ENCODE peak calls at places on chromosomes 6 and 20, in seven cellular contexts. W, F, K, S, R, Q and O are unnamed samples.

GRCh38 chr6:138104618-138105213 is 2.5 kb downstream of the PERP start:
- DNase-seq in Q (no peak), S (no peak), W (no peak), F (no peak), K (no peak), R (no peak), O (no peak)

GRCh38 chr20:33002087-33002808 is 2.0 kb downstream of the SUN5 start:
- DNase-seq in S (no peak), W (no peak), K (no peak), Q (no peak), F (peak; percentile 33), R (no peak), O (no peak)

GRCh38 chr6:141265748-141266647 is 866.7 kb upstream of the GJE1 start:
- DNase-seq in R (no peak), S (no peak), F (no peak), Q (no peak), K (peak; percentile 23), W (peak; percentile 7), O (no peak)

GRCh38 chr6:106377061-106377540 is 16.6 kb downstream of the CRYBG1 start:
- DNase-seq in K (peak; percentile 7), Q (no peak), R (no peak), S (no peak), F (no peak), W (no peak), O (no peak)

GRCh38 chr6:25787469-25787868 is 32.9 kb downstream of the SLC17A4 start:
- DNase-seq in F (no peak), W (no peak), S (no peak), R (no peak), K (no peak), Q (no peak), O (no peak)

GRCh38 chr6:121760640-121761213 is 325.3 kb downstream of the GJA1 start:
- DNase-seq in Q (no peak), S (no peak), R (no peak), W (no peak), F (no peak), K (no peak), O (no peak)

GRCh38 chr6:105424177-105424783 is 21.4 kb upstream of the PREP start:
- DNase-seq in W (peak; percentile 37), S (peak; percentile 58), R (no peak), F (no peak), K (peak; percentile 68), Q (no peak), O (peak; percentile 49)

GRCh38 chr6:112571486-112571885 is 224.4 kb downstream of the RFPL4B start:
- DNase-seq in S (no peak), Q (peak; percentile 35), F (no peak), R (peak; percentile 34), W (no peak), K (peak; percentile 81), O (no peak)

GRCh38 chr6:143581835-143582480 is 70.4 kb upstream of the FUCA2 start:
- DNase-seq in F (no peak), W (peak; percentile 42), K (peak; percentile 68), S (no peak), R (no peak), Q (no peak), O (no peak)

GRCh38 chr6:75934643-75935472 is 137.6 kb downstream of the IMPG1 start:
- DNase-seq in S (peak; percentile 87), R (peak; percentile 28), Q (no peak), K (peak; percentile 86), F (peak; percentile 50), W (peak; percentile 70), O (peak; percentile 28)

GRCh38 chr20:47311967-47312681 is 44.4 kb downstream of the ZMYND8 start:
- DNase-seq in K (no peak), F (no peak), Q (no peak), W (no peak), S (no peak), R (no peak), O (no peak)

GRCh38 chr6:79632580-79632979 is 1.5 kb downstream of the SH3BGRL2 start:
- DNase-seq in Q (no peak), S (no peak), F (no peak), K (no peak), R (no peak), W (peak; percentile 44), O (no peak)

GRCh38 chr6:135025175-135025574 is 29.4 kb downstream of the HBS1L start:
- DNase-seq in R (no peak), F (no peak), W (no peak), K (no peak), Q (no peak), S (no peak), O (no peak)

GRCh38 chr6:135022050-135022697 is 32.4 kb downstream of the HBS1L start:
- DNase-seq in R (no peak), K (no peak), Q (no peak), S (no peak), F (no peak), W (no peak), O (no peak)

GRCh38 chr6:135030056-135030473 is 24.6 kb downstream of the HBS1L start:
- DNase-seq in Q (no peak), K (no peak), F (no peak), S (no peak), R (no peak), W (no peak), O (peak; percentile 28)

GRCh38 chr6:135021310-135022049 is 33.1 kb downstream of the HBS1L start:
- DNase-seq in W (no peak), R (no peak), S (no peak), K (no peak), F (no peak), Q (no peak), O (no peak)

DNA sequence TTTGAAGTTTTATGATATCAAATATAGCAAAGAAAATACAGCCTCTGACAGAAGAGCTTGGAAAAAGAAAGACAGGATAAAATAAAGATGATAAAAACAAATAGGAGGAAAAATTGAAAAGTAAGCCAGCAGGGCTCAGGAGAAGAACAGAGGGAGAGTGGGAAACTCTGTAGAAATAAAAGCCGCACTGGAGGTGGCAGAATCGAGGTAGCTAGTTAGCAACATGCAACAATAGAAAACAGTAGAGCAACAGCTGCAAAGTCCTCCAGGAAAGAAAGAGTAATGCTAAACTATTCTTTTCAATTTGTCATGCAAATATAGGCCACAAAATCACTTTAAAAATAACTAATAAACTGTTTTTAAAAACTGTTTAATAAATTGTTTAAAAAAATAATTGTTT is 28.8 kb downstream of the HBS1L start:
- DNase-seq in K (no peak), Q (no peak), W (no peak), R (no peak), S (no peak), F (no peak), O (no peak)
- H3K4me1 ChIP-seq in K (no peaks in the 10 kb centered on the region), Q (no peaks in the 10 kb centered on the region), W (no peaks in the 10 kb centered on the region), R (no peaks in the 10 kb centered on the region), S (no peaks in the 10 kb centered on the region), F (no peaks in the 10 kb centered on the region), O (peaks cover 45% of the 10 kb centered on the region)

GRCh38 chr6:39084506-39084905 is 30.5 kb downstream of the SAYSD1 start:
- DNase-seq in F (no peak), R (peak; percentile 47), W (no peak), K (no peak), S (no peak), Q (no peak), O (no peak)
- H3K27ac ChIP-seq in F (no peak overlapping the region), R (no peak overlapping the region), W (no peak overlapping the region), K (no peak overlapping the region), S (no peak overlapping the region), Q (no peak overlapping the region), O (no peak overlapping the region)

DNA sequence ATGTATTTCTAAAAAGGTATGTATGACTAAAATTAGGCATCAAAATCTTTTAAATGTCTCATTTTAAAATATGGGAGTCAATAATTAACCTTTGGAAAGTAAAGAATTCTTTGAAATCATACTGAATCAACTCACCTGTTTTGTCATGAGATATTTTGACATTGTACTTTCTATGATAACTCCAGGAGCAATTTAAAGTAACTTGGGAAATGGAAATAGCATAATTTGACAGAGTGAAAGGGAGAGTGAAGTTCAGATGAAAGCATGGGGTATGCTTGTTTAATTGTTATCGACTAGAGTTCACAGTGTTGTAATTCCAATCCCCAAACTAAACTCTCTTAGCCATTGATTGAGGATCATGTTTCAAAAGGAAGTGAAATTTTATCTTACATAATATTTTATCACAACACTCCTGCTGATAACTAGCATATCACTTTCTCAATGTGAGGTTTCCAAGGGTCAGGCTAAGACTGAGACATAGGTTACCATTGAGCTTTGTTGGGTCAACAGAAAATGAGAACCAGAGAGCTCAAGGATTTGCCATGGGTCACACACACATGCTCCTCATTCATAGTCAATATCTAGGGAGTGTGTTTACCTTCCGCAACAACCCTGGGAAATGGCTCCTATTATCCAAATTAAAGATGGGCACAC is 2.3 kb downstream of the GSTA1 start:
- DNase-seq in Q (no peak), K (no peak), F (no peak), W (peak; percentile 44), S (no peak), R (no peak), O (no peak)
- H3K4me3 ChIP-seq in Q (no peak overlapping the region), K (no peak overlapping the region), F (no peak overlapping the region), W (no peak overlapping the region), S (no peak overlapping the region), R (no peak overlapping the region), O (no peak overlapping the region)

DNA sequence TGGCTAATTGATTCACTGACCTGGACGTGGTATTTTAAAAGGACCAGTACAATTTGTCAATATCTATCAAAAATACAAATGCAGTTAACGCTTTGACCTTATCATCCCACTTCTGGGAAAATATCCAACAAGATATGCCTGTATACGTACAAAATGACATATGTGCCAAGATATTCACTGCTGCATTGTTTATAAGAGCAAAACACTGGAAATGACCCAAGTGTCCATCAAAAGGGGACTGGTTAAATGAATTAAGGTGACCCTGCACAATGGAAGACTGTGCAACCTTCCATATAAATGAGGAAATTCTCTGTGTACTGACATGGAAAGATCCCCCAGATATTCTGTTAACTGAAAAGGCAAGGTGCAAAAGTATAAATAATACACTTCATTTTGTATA is 13.9 kb downstream of the TRAM2 start:
- DNase-seq in F (no peak), R (no peak), K (peak; percentile 69), Q (no peak), W (no peak), S (no peak), O (no peak)
- H3K4me1 ChIP-seq in F (no peaks in the 10 kb centered on the region), R (peaks cover 26% of the 10 kb centered on the region), K (peaks cover 47% of the 10 kb centered on the region), Q (peaks cover 14% of the 10 kb centered on the region), W (peaks cover 81% of the 10 kb centered on the region), S (peaks cover 8% of the 10 kb centered on the region), O (peaks cover 12% of the 10 kb centered on the region)

DNA sequence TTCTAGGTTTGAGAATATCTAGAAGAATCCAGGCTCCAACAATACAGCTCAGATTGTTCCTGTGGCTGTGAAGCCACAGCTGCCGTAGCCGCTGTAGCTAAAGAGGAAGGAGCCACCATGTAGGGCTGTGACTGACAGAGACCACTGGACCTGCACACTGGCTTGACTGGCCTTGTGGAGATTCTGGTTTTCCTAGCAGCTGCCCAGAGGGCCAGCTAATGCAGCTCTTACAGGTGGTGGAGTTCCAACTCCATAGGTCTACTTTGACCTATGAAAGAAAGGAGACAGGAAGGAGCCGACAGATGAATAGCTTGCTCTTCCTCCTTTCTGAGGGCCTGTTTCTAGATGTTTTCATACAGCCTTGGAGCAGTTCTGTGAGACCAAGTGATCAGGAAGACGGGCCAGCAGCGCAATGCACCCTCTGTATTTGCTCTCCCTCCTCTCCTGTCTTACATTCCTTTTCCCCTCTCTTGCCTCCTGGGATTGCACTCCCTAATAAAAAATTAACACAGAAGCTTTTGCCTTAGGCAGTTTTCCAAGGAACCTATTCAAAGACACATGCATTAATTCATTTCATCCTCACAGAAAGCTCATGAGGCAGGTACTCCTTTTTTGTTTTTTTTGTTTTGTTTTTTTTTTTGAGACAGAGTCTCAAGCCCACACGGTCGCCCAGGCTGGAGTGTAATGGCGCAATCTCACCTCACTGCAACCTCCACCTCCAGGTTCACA is 51.8 kb upstream of the MYB start:
- DNase-seq in R (no peak), W (no peak), F (no peak), Q (no peak), S (no peak), K (no peak), O (no peak)
- H3K27ac ChIP-seq in R (no peak overlapping the region), W (no peak overlapping the region), F (no peak overlapping the region), Q (no peak overlapping the region), S (no peak overlapping the region), K (no peak overlapping the region), O (peak overlapping the region; percentile 25)